ENCODE peak calls at places on chromosomes 5 and 9, in eight cellular contexts. Y is IMR-90, B is dorsolateral prefrontal cortex, G is cardiac muscle cell, J is HepG2, H is AG09309, X is foreskin fibroblast, E is fibroblast of pulmonary artery. C is an unnamed sample.

GRCh38 chr9:37350486-37351190 is 71.9 kb upstream of the GRHPR start:
- DNase-seq in Y (peak), B (no peak), G (no peak), J (no peak), H (no peak), X (no peak), E (peak), C (no peak)

GRCh38 chr5:147234098-147234824 is 565 bp upstream of the STK32A start:
- DNase-seq in Y (no peak), B (no peak), G (no peak), J (no peak), H (no peak), X (no peak), E (no peak), C (no peak)

GRCh38 chr9:79149585-79149984 is 422.2 kb upstream of the TLE4 start:
- DNase-seq in Y (no peak), B (no peak), G (no peak), J (no peak), H (no peak), X (no peak), E (no peak), C (no peak)

GRCh38 chr9:97419315-97419867 is 7.5 kb downstream of the TDRD7 start:
- DNase-seq in Y (peak), B (no peak), G (no peak), J (peak), H (peak), X (peak), E (peak), C (no peak)

GRCh38 chr5:172496671-172497371 is 42.5 kb upstream of the SH3PXD2B start:
- DNase-seq in Y (no peak), B (no peak), G (no peak), J (no peak), H (peak), X (peak), E (peak), C (no peak)

GRCh38 chr9:102398205-102398604 is 596.9 kb upstream of the CYLC2 start:
- DNase-seq in Y (no peak), B (no peak), G (no peak), J (no peak), H (no peak), X (no peak), E (no peak), C (no peak)

GRCh38 chr9:105444130-105444529 is 3.7 kb upstream of the FSD1L start:
- DNase-seq in Y (peak), B (no peak), G (no peak), J (no peak), H (no peak), X (no peak), E (no peak), C (no peak)

GRCh38 chr5:35188041-35188457 is 42.2 kb downstream of the PRLR start:
- DNase-seq in Y (no peak), B (no peak), G (no peak), J (no peak), H (no peak), X (no peak), E (no peak), C (no peak)

GRCh38 chr5:21219255-21219654 is 1231.3 kb upstream of the CDH18 start:
- DNase-seq in Y (no peak), B (no peak), G (no peak), J (no peak), H (no peak), X (no peak), E (no peak), C (no peak)

GRCh38 chr5:134252671-134253070 is 26.8 kb upstream of the PPP2CA start:
- DNase-seq in Y (peak), B (no peak), G (peak), J (peak), H (no peak), X (peak), E (peak), C (peak)

GRCh38 chr5:14742427-14743010 is 78.0 kb downstream of the OTULIN start:
- DNase-seq in Y (no peak), B (no peak), G (no peak), J (no peak), H (no peak), X (no peak), E (no peak), C (no peak)

GRCh38 chr5:158979749-158980521 is 119.8 kb downstream of the EBF1 start:
- DNase-seq in Y (peak), B (peak), G (peak), J (no peak), H (no peak), X (no peak), E (peak), C (no peak)

GRCh38 chr5:110865400-110866094 is 126.7 kb downstream of the SLC25A46 start:
- DNase-seq in Y (peak), B (no peak), G (peak), J (peak), H (no peak), X (no peak), E (peak), C (no peak)

GRCh38 chr9:134455951-134456739 is 129.9 kb downstream of the RXRA start:
- DNase-seq in Y (peak), B (no peak), G (no peak), J (no peak), H (peak), X (peak), E (peak), C (peak)

GRCh38 chr9:137278061-137278912 is 761 bp downstream of the TOR4A start:
- DNase-seq in Y (no peak), B (no peak), G (no peak), J (no peak), H (no peak), X (no peak), E (peak), C (no peak)

GRCh38 chr9:87157366-87158031 is 210.2 kb upstream of the GAS1 start:
- DNase-seq in Y (no peak), B (no peak), G (no peak), J (no peak), H (no peak), X (no peak), E (peak), C (no peak)

GRCh38 chr5:107808671-107809137 is 138.0 kb upstream of the EFNA5 start:
- DNase-seq in Y (no peak), B (no peak), G (peak), J (peak), H (no peak), X (no peak), E (no peak), C (no peak)

GRCh38 chr5:66247176-66247960 is 103.3 kb downstream of the SREK1 start:
- DNase-seq in Y (peak), B (no peak), G (no peak), J (peak), H (peak), X (peak), E (peak), C (peak)

GRCh38 chr5:2017540-2018389 is 135.0 kb upstream of the IRX4 start:
- DNase-seq in Y (peak), B (no peak), G (no peak), J (peak), H (no peak), X (no peak), E (peak), C (no peak)

GRCh38 chr9:91736898-91737601 is 213.0 kb downstream of the ROR2 start:
- DNase-seq in Y (no peak), B (no peak), G (no peak), J (no peak), H (no peak), X (no peak), E (no peak), C (no peak)

GRCh38 chr9:128341435-128341849 is 1.1 kb downstream of the SLC27A4 start:
- DNase-seq in Y (peak), B (peak), G (peak), J (peak), H (no peak), X (peak), E (peak), C (no peak)

GRCh38 chr9:70110194-70111041 is 66.8 kb downstream of the MAMDC2 start:
- DNase-seq in Y (peak), B (no peak), G (no peak), J (no peak), H (no peak), X (peak), E (no peak), C (no peak)

DNA sequence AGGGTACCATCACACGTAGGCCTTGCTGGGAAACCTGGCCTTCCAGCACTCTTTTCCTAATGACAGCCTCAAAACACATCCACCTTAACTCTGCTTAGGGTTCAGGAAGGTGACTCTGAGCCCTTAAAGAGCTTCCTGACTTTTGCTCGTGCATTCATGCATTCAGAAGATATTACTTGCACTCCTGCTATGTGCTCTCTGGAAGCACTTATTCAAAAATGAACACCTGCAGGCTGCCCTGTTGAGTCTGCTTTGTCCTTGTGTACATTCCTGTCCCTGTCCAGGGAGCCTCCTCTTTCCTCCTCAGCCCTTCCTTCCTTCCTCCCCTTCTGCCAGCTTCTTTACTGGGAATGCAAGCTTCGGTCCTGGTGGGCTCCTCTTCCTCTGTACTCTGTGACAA is 61.5 kb downstream of the SPRY4 start:
- DNase-seq in Y (no peak), B (no peak), G (no peak), J (no peak), H (no peak), X (no peak), E (no peak), C (no peak)
- H3K4me3 ChIP-seq in Y (no peak), B (no peak), G (no peak), J (no peak), H (no peak), X (no peak), E (no peak), C (no peak)

GRCh38 chr5:179146277-179146676 is 86.1 kb downstream of the ZNF354C start:
- DNase-seq in Y (no peak), B (no peak), G (no peak), J (no peak), H (no peak), X (no peak), E (no peak), C (no peak)

GRCh38 chr5:179148703-179149170 is 88.6 kb downstream of the ZNF354C start:
- DNase-seq in Y (no peak), B (no peak), G (no peak), J (no peak), H (no peak), X (no peak), E (no peak), C (no peak)

GRCh38 chr5:179150011-179150410 is 89.8 kb downstream of the ZNF354C start:
- DNase-seq in Y (no peak), B (no peak), G (no peak), J (no peak), H (no peak), X (no peak), E (no peak), C (no peak)

GRCh38 chr5:179149278-179149677 is 89.1 kb downstream of the ZNF354C start:
- DNase-seq in Y (no peak), B (no peak), G (no peak), J (no peak), H (no peak), X (no peak), E (no peak), C (no peak)

DNA sequence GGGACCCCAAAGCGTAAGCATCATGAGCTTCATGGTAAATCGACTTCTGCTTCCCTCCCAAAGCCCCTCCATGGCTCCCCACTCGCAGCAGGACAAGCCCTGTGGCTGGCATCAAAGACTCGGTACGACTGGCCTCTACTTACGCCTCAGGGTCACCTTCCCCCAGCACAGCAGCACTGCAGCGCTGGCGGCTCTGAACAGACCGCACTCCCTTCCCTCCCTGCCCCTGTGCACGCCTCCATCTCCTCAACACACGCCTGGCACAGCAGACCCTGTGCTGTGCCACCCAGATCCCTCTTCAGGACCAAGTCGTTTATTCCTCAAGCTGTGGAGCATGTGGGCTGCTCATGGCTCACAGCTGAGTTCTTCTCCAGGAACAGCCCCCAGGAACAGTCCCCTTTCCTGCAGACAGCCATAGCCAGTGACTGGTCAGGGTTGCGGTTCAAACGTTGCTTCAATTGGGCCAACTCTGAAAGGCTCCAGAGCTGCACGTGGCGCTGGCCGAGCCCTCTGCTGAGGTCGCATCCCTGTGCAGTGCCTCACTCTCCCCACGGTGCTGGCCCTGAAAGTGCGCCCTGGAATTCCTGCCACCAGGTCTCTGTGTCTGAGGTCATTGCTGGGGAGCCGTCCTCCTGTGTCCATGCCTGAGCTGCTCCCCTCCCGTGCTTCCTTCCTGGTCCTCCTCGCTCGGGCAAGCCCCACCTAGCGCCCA is 88.0 kb downstream of the ZNF354C start:
- DNase-seq in Y (no peak), B (no peak), G (no peak), J (no peak), H (no peak), X (no peak), E (no peak), C (no peak)
- TF ChIP-seq CTCF in Y (no peak), B (no peak), G (no peak), J (no peak), H (no peak), X (no peak), E (no peak), C (no peak)

GRCh38 chr5:180649297-180650039 is at the start of gene FLT4:
- DNase-seq in Y (no peak), B (peak), G (no peak), J (no peak), H (no peak), X (no peak), E (no peak), C (no peak)
- H3K4me3 ChIP-seq in Y (peak), B (peak), G (peak), J (no peak), H (no peak), X (peak), E (peak), C (no peak)

GRCh38 chr5:69042500-69042899 is 51.3 kb upstream of the SLC30A5 start:
- DNase-seq in Y (no peak), B (no peak), G (no peak), J (no peak), H (no peak), X (no peak), E (no peak), C (no peak)
- TF ChIP-seq CTCF in Y (no peak), B (no peak), G (no peak), J (no peak), H (no peak), X (no peak), E (no peak), C (no peak)

DNA sequence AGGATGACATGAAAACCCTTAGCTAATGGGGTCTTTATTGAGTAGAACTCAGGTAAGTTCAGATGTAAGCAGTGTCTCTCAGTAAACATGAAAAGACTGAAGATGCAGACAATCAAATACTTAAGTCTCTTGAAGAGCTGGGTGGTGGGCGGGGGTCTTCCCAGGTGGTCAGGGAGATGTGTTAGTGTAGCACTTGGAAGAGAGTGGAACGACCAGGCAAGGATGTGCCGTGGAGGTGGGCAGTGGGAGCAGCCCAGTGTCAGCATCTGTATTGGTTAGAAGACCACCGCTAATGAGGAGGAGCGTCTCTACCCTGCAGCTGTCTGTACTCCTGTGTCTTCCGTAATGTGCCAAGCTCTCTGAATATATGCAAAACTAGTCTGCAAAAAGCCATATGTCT is 4.4 kb downstream of the S1PR3 start:
- DNase-seq in Y (no peak), B (no peak), G (no peak), J (no peak), H (no peak), X (no peak), E (no peak), C (no peak)
- H3K4me3 ChIP-seq in Y (no peak), B (no peak), G (no peak), J (no peak), H (no peak), X (peak), E (no peak), C (no peak)

GRCh38 chr5:119355636-119356383 is at the start of gene TNFAIP8:
- DNase-seq in Y (peak), B (peak), G (peak), J (peak), H (no peak), X (peak), E (peak), C (no peak)
- TF ChIP-seq CTCF in Y (no peak), B (no peak), G (no peak), J (no peak), H (no peak), X (no peak), E (no peak), C (no peak)

GRCh38 chr5:10489810-10490426 is 48.2 kb downstream of the ROPN1L start:
- DNase-seq in Y (peak), B (no peak), G (no peak), J (no peak), H (no peak), X (no peak), E (peak), C (no peak)
- H3K4me3 ChIP-seq in Y (no peak), B (no peak), G (no peak), J (no peak), H (no peak), X (no peak), E (no peak), C (no peak)

GRCh38 chr9:16039103-16039987 is 486.5 kb downstream of the CCDC171 start:
- DNase-seq in Y (peak), B (no peak), G (peak), J (peak), H (no peak), X (no peak), E (peak), C (no peak)
- TF ChIP-seq CTCF in Y (peak), B (peak), G (peak), J (peak), H (no peak), X (no peak), E (peak), C (peak)

C was measured in AG04449.